ENCODE peak calls at places on chromosomes 13 and 19, in nine cellular contexts. P, U, F, D, S, V, W, X and I are unnamed samples.
A peak's percentile ranks its signal among the peaks of the same experiment; 100 is the strongest.

GRCh38 chr13:46633416-46633815 is 80.4 kb downstream of the LRCH1 start:
- DNase-seq in S (no peak), X (no peak), D (no peak), W (peak; percentile 69), U (no peak), V (no peak), F (no peak), P (no peak), I (peak; percentile 72)

GRCh38 chr19:28553005-28553404 is 659.9 kb downstream of the UQCRFS1 start:
- DNase-seq in P (no peak), X (no peak), V (no peak), S (no peak), W (no peak), U (no peak), F (no peak), D (no peak), I (no peak)

GRCh38 chr13:106415971-106416370 is 119.5 kb downstream of the EFNB2 start:
- DNase-seq in W (no peak), F (no peak), P (no peak), U (no peak), D (no peak), S (no peak), X (no peak), V (no peak), I (no peak)

GRCh38 chr13:73667756-73668155 is 466.4 kb downstream of the KLF12 start:
- DNase-seq in S (no peak), D (no peak), P (no peak), F (no peak), X (no peak), W (no peak), V (no peak), U (no peak), I (no peak)

GRCh38 chr19:2474232-2475017 is 1.5 kb upstream of the GADD45B start:
- DNase-seq in W (no peak), X (peak; percentile 77), P (peak; percentile 95), D (peak; percentile 79), V (peak; percentile 77), U (peak; percentile 90), S (peak; percentile 97), F (peak; percentile 75), I (peak; percentile 83)

GRCh38 chr13:104984296-104984818 is 1551.1 kb downstream of the EFNB2 start:
- DNase-seq in P (no peak), F (peak; percentile 44), W (no peak), S (no peak), D (no peak), U (peak; percentile 89), V (no peak), X (no peak), I (peak; percentile 62)

GRCh38 chr19:871446-872265 is 12.2 kb downstream of the CFD start:
- DNase-seq in D (no peak), W (no peak), S (no peak), U (no peak), P (peak; percentile 75), F (no peak), V (no peak), X (no peak), I (no peak)

GRCh38 chr19:35727053-35727955 is 9.5 kb downstream of the KMT2B start:
- DNase-seq in S (no peak), P (no peak), F (no peak), V (no peak), D (no peak), X (no peak), U (no peak), W (no peak), I (no peak)

GRCh38 chr13:98570929-98571372 is 6.0 kb downstream of the STK24 start:
- DNase-seq in P (no peak), S (no peak), V (peak; percentile 15), U (peak; percentile 94), D (no peak), W (no peak), X (no peak), F (no peak), I (no peak)

GRCh38 chr19:56084835-56085536 is 36.1 kb downstream of the ZNF787 start:
- DNase-seq in D (no peak), P (no peak), F (no peak), W (no peak), X (no peak), S (peak; percentile 61), V (no peak), U (no peak), I (no peak)

GRCh38 chr19:32407004-32407992 is 1.7 kb downstream of the DPY19L3 start:
- DNase-seq in X (no peak), D (no peak), F (no peak), V (no peak), S (no peak), W (no peak), U (no peak), P (no peak), I (peak; percentile 45)

GRCh38 chr19:34044011-34044410 is 128.3 kb upstream of the LSM14A start:
- DNase-seq in S (no peak), F (no peak), U (no peak), W (no peak), V (no peak), X (no peak), P (no peak), D (no peak), I (no peak)

GRCh38 chr13:26420282-26420960 is 137.1 kb upstream of the WASF3 start:
- DNase-seq in X (no peak), D (no peak), V (no peak), F (no peak), P (no peak), S (no peak), W (no peak), U (no peak), I (no peak)

GRCh38 chr19:47660435-47660832 is 51.5 kb downstream of the BICRA start:
- DNase-seq in U (no peak), X (no peak), D (no peak), F (no peak), S (no peak), W (no peak), V (no peak), P (no peak), I (no peak)

GRCh38 chr19:32743021-32743420 is 23.5 kb downstream of the TDRD12 start:
- DNase-seq in V (no peak), X (no peak), W (no peak), U (no peak), D (no peak), F (no peak), P (no peak), S (no peak), I (no peak)

GRCh38 chr13:99033814-99034213 is 56.0 kb upstream of the DOCK9 start:
- DNase-seq in X (no peak), W (no peak), F (no peak), P (peak; percentile 33), S (no peak), U (no peak), V (no peak), D (no peak), I (no peak)